ENCODE peak calls at places on chromosomes 16 and 17, in four cellular contexts. A, H, D and R are unnamed samples.

GRCh38 chr17:19905514-19905913 is 37.8 kb upstream of the ULK2 start:
- DNase-seq in H (no peak), A (no peak), D (no peak), R (no peak)

GRCh38 chr17:40511136-40511535 is 9.7 kb upstream of the TNS4 start:
- DNase-seq in H (no peak), A (no peak), D (no peak), R (no peak)

GRCh38 chr17:2745317-2746037 is 4.0 kb downstream of the CCDC92B start:
- DNase-seq in H (no peak), D (no peak), A (no peak), R (no peak)

GRCh38 chr16:50697881-50698767 is 4.7 kb downstream of the NOD2 start:
- DNase-seq in H (no peak), A (peak; percentile 36), D (peak; percentile 44), R (peak; percentile 60)

GRCh38 chr17:56540791-56541190 is 52.7 kb upstream of the NOG start:
- DNase-seq in H (no peak), A (no peak), D (no peak), R (no peak)

GRCh38 chr17:47720754-47721533 is 12.1 kb upstream of the TBX21 start:
- DNase-seq in A (no peak), H (peak; percentile 24), D (peak; percentile 78), R (no peak)

GRCh38 chr16:21157632-21158031 is 842 bp upstream of the LDAF1 start:
- DNase-seq in H (no peak), A (no peak), D (no peak), R (peak; percentile 25)

GRCh38 chr17:34118564-34118963 is 136.5 kb upstream of the CCL2 start:
- DNase-seq in H (no peak), A (no peak), D (no peak), R (no peak)

GRCh38 chr17:31918701-31919128 is 17.2 kb upstream of the UTP6 start:
- DNase-seq in H (no peak), A (peak; percentile 36), D (no peak), R (no peak)

GRCh38 chr17:60559995-60560859 is 34.2 kb upstream of the APPBP2 start:
- DNase-seq in A (no peak), H (no peak), D (no peak), R (no peak)

GRCh38 chr16:87832137-87832527 is 37.2 kb downstream of the SLC7A5 start:
- DNase-seq in H (no peak), A (no peak), D (no peak), R (no peak)

GRCh38 chr17:28720247-28720996 is 637 bp downstream of the RPL23A start:
- DNase-seq in A (no peak), H (no peak), D (peak; percentile 47), R (no peak)

GRCh38 chr17:64547354-64547753 is 40.6 kb downstream of the CEP95 start:
- DNase-seq in D (no peak), H (no peak), A (no peak), R (no peak)

GRCh38 chr16:3865241-3865640 is 15.3 kb downstream of the CREBBP start:
- DNase-seq in D (no peak), H (no peak), A (no peak), R (no peak)

GRCh38 chr17:59903455-59903854 is 10.5 kb downstream of the RPS6KB1 start:
- DNase-seq in A (no peak), D (no peak), H (no peak), R (no peak)

GRCh38 chr16:12160249-12160648 is 183.7 kb downstream of the SNX29 start:
- DNase-seq in H (no peak), D (peak; percentile 40), A (no peak), R (no peak)

GRCh38 chr17:71625330-71625729 is 495.5 kb upstream of the SOX9 start:
- DNase-seq in D (no peak), H (no peak), A (no peak), R (no peak)

GRCh38 chr17:71963341-71963740 is 157.5 kb upstream of the SOX9 start:
- DNase-seq in H (no peak), D (no peak), A (no peak), R (no peak)

GRCh38 chr17:53150101-53150698 is 672.5 kb upstream of the KIF2B start:
- DNase-seq in D (no peak), H (no peak), A (peak; percentile 0), R (no peak)

GRCh38 chr16:26770547-26770946 is 296.2 kb upstream of the C16orf82 start:
- DNase-seq in D (no peak), A (no peak), H (no peak), R (no peak)

GRCh38 chr17:15651001-15651582 is 31.6 kb upstream of the FBXW10B start:
- DNase-seq in H (no peak), A (no peak), D (peak; percentile 34), R (peak; percentile 58)

GRCh38 chr17:80790981-80791742 is 200.5 kb upstream of the CHMP6 start:
- DNase-seq in D (peak; percentile 24), A (peak; percentile 9), H (no peak), R (no peak)

GRCh38 chr17:82089723-82090548 is 8.1 kb downstream of the FASN start:
- DNase-seq in H (no peak), A (no peak), D (no peak), R (no peak)

GRCh38 chr17:73492125-73492801 is 152.0 kb downstream of the SDK2 start:
- DNase-seq in H (no peak), D (no peak), A (no peak), R (no peak)

GRCh38 chr17:2547176-2547575 is 35.5 kb upstream of the METTL16 start:
- DNase-seq in H (no peak), D (peak; percentile 60), A (peak; percentile 20), R (no peak)

GRCh38 chr17:28573966-28574480 is 2.7 kb downstream of the ALDOC start:
- DNase-seq in A (no peak), D (no peak), H (no peak), R (no peak)

GRCh38 chr16:12587646-12588277 is 215.9 kb downstream of the CPPED1 start:
- DNase-seq in A (no peak), H (no peak), D (no peak), R (no peak)

GRCh38 chr17:48100591-48101011 is 677 bp downstream of the CBX1 start:
- DNase-seq in A (peak; percentile 66), D (peak; percentile 77), H (peak; percentile 68), R (no peak)

GRCh38 chr17:82004485-82005455 is 17.9 kb downstream of the CENPX start:
- DNase-seq in D (no peak), H (no peak), A (no peak), R (no peak)

GRCh38 chr17:55444471-55445441 is 23.1 kb upstream of the MMD start:
- DNase-seq in H (no peak), A (peak; percentile 64), D (no peak), R (peak; percentile 21)

GRCh38 chr16:4133897-4134372 is 17.7 kb upstream of the ADCY9 start:
- DNase-seq in D (no peak), A (no peak), H (no peak), R (no peak)

GRCh38 chr16:28210979-28211505 is 723 bp downstream of the XPO6 start:
- DNase-seq in A (peak; percentile 68), D (peak; percentile 94), H (no peak), R (peak; percentile 79)

GRCh38 chr17:78885956-78886355 is 17.0 kb downstream of the CEP295NL start:
- DNase-seq in D (no peak), H (peak; percentile 26), A (no peak), R (no peak)

GRCh38 chr17:58002973-58003372 is 4.1 kb downstream of the SRSF1 start:
- DNase-seq in D (no peak), A (no peak), H (no peak), R (no peak)

GRCh38 chr17:58001461-58002124 is 5.5 kb downstream of the SRSF1 start:
- DNase-seq in D (no peak), A (no peak), H (no peak), R (no peak)

GRCh38 chr17:58002558-58002957 is 4.5 kb downstream of the SRSF1 start:
- DNase-seq in A (no peak), D (peak; percentile 25), H (no peak), R (no peak)

GRCh38 chr17:58004060-58004459 is 3.0 kb downstream of the SRSF1 start:
- DNase-seq in D (no peak), H (no peak), A (no peak), R (no peak)

GRCh38 chr17:58002154-58002553 is 4.9 kb downstream of the SRSF1 start:
- DNase-seq in D (no peak), H (no peak), A (no peak), R (no peak)
- H3K4me1 ChIP-seq in D (peaks cover 43% of the 10 kb centered on the region), H (peaks cover 48% of the 10 kb centered on the region), A (peaks cover 14% of the 10 kb centered on the region), R (peaks cover 27% of the 10 kb centered on the region)

GRCh38 chr16:89369266-89369895 is 121.0 kb downstream of the ANKRD11 start:
- DNase-seq in A (no peak), D (no peak), H (no peak), R (no peak)

GRCh38 chr16:89370081-89370511 is 120.3 kb downstream of the ANKRD11 start:
- DNase-seq in H (no peak), D (peak; percentile 48), A (no peak), R (no peak)

GRCh38 chr16:89371968-89372634 is 118.3 kb downstream of the ANKRD11 start:
- DNase-seq in D (no peak), A (peak; percentile 52), H (no peak), R (no peak)

GRCh38 chr16:89371386-89371785 is 119.0 kb downstream of the ANKRD11 start:
- DNase-seq in D (no peak), A (no peak), H (no peak), R (no peak)

GRCh38 chr16:89370601-89371000 is 119.8 kb downstream of the ANKRD11 start:
- DNase-seq in D (no peak), H (no peak), A (no peak), R (no peak)
- H3K4me1 ChIP-seq in D (peaks cover 30% of the 10 kb centered on the region), H (peaks cover 33% of the 10 kb centered on the region), A (peaks cover 18% of the 10 kb centered on the region), R (peaks cover 11% of the 10 kb centered on the region)

DNA sequence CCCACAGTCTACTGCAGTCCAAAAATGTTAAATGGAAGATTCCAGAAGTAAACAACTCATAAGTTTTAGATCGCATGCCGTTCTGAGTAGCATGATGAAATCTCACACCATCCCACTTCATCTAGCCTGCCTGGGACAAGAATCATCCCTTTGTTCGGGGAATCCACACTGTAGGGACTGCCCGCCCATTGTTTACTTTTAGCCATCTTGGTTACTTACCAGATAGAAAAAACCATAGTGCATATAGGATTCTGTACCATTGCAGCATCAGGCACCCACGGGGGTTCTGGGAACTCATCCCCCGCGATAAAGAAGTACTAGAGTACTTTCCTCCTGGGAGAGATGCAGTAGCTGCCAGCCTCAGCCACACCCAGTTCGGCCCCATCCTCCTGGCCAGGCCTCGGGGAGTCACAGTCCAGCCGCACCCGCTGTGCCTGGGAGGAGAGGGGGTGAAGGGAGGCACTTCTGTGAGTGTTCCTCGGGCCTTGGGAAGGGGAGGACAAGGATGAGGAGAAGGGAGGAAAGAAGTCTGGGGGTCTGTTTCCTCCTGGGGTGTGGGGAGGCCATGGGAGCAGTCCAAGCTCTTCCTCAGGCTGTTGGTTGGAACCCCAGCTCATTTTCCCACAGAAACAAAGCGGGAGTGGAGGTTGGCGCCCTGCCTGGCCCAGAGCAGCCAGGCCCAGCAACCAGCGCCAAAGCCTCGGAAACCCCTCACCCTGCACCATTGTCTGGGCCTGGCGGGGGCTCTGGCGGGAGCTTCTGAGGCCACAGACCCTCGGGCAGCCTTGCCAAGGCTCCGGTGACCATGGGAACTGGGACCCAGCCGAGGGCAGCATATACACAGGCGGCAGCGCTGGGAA is 8.9 kb downstream of the TRIM47 start:
- DNase-seq in H (no peak), A (peak; percentile 83), D (peak; percentile 84), R (peak; percentile 84)
- H3K4me1 ChIP-seq in H (peaks cover 59% of the 10 kb centered on the region), A (peaks cover 16% of the 10 kb centered on the region), D (peaks cover 28% of the 10 kb centered on the region), R (peaks cover 31% of the 10 kb centered on the region)

DNA sequence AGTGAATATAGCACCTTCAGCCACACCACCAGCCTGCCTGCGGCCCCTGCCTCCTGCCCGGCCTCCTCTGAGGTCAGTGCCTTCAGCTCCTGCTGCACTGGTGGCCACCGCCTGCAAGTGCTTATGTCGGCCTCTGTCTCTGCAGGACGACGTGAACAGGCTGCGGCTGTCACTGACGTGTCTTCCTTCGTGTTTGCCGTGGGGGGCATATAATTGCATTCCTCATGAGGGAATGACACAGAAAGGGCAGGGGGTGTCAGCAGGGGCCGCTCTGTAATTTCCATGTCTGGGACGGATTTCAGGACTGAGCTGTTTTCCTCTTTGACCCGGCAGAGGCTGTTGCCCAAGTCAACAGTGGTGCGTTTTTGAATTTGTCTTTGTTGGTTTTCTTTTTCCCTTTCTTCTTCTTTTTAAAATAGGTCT is 28.5 kb downstream of the CMIP start:
- DNase-seq in D (no peak), H (no peak), A (peak; percentile 20), R (no peak)
- H3K4me1 ChIP-seq in D (no peaks in the 10 kb centered on the region), H (no peaks in the 10 kb centered on the region), A (peaks cover 5% of the 10 kb centered on the region), R (peaks cover 24% of the 10 kb centered on the region)